ENCODE peak calls at places on chromosomes 11 and 22, in seven cellular contexts. K, T, E, X, L, I and A are unnamed samples.

GRCh38 chr22:39308614-39309363 is 10.6 kb downstream of the RPL3 start:
- DNase-seq in K (no peak), T (no peak), E (no peak), X (peak), L (peak), I (no peak), A (no peak)

GRCh38 chr11:33970984-33971466 is 79.1 kb upstream of the LMO2 start:
- DNase-seq in K (peak), T (peak), E (peak), X (peak), L (peak), I (no peak), A (no peak)

GRCh38 chr11:746289-747175 is 732 bp upstream of the TALDO1 start:
- DNase-seq in K (no peak), T (no peak), E (peak), X (peak), L (no peak), I (no peak), A (peak)

GRCh38 chr11:70900540-70900939 is 351.8 kb downstream of the SHANK2 start:
- DNase-seq in K (no peak), T (no peak), E (no peak), X (no peak), L (no peak), I (peak), A (no peak)

GRCh38 chr11:106468091-106468490 is 390.6 kb downstream of the AASDHPPT start:
- DNase-seq in K (no peak), T (no peak), E (no peak), X (peak), L (no peak), I (no peak), A (no peak)

GRCh38 chr11:69313992-69314391 is 20.0 kb downstream of the MYEOV start:
- DNase-seq in K (no peak), T (no peak), E (no peak), X (no peak), L (no peak), I (no peak), A (no peak)

GRCh38 chr11:123362941-123363340 is 67.1 kb upstream of the GRAMD1B start:
- DNase-seq in K (no peak), T (no peak), E (no peak), X (no peak), L (no peak), I (no peak), A (no peak)

GRCh38 chr11:112523477-112523876 is 262.8 kb upstream of the PLET1 start:
- DNase-seq in K (peak), T (no peak), E (peak), X (peak), L (peak), I (no peak), A (no peak)

GRCh38 chr11:61549662-61550568 is 31.0 kb downstream of the SYT7 start:
- DNase-seq in K (no peak), T (no peak), E (no peak), X (no peak), L (no peak), I (no peak), A (no peak)

GRCh38 chr22:42918500-42918899 is 61.4 kb upstream of the ARFGAP3 start:
- DNase-seq in K (no peak), T (no peak), E (no peak), X (no peak), L (no peak), I (peak), A (no peak)

GRCh38 chr11:112212290-112212689 is 13.9 kb upstream of the PTS start:
- DNase-seq in K (no peak), T (no peak), E (no peak), X (no peak), L (no peak), I (no peak), A (no peak)

GRCh38 chr11:120183701-120184141 is 27.1 kb upstream of the OAF start:
- DNase-seq in K (no peak), T (peak), E (no peak), X (no peak), L (peak), I (peak), A (peak)

GRCh38 chr11:56659755-56660154 is 3.7 kb upstream of the OR5AR1 start:
- DNase-seq in K (no peak), T (no peak), E (no peak), X (no peak), L (no peak), I (no peak), A (no peak)

GRCh38 chr11:12581923-12582322 is 92.3 kb upstream of the TEAD1 start:
- DNase-seq in K (no peak), T (no peak), E (no peak), X (peak), L (no peak), I (no peak), A (no peak)

GRCh38 chr22:38082986-38083710 is 836 bp downstream of the SLC16A8 start:
- DNase-seq in K (no peak), T (no peak), E (no peak), X (no peak), L (no peak), I (no peak), A (no peak)

GRCh38 chr11:12810497-12810896 is 136.3 kb downstream of the TEAD1 start:
- DNase-seq in K (no peak), T (no peak), E (no peak), X (peak), L (no peak), I (no peak), A (no peak)

GRCh38 chr11:128525411-128526243 is 61.7 kb downstream of the ETS1 start:
- DNase-seq in K (no peak), T (no peak), E (no peak), X (peak), L (no peak), I (no peak), A (no peak)

GRCh38 chr11:45919276-45919675 is 1.6 kb upstream of the PEX16 start:
- DNase-seq in K (no peak), T (no peak), E (no peak), X (no peak), L (no peak), I (peak), A (no peak)

GRCh38 chr11:105046898-105047579 is 1.9 kb upstream of the CARD16 start:
- DNase-seq in K (no peak), T (no peak), E (no peak), X (peak), L (no peak), I (no peak), A (no peak)

GRCh38 chr11:103055174-103055890 is 36.6 kb downstream of the DCUN1D5 start:
- DNase-seq in K (peak), T (no peak), E (no peak), X (peak), L (no peak), I (no peak), A (no peak)

GRCh38 chr22:37910863-37911262 is 4.8 kb downstream of the MICALL1 start:
- DNase-seq in K (no peak), T (no peak), E (no peak), X (no peak), L (no peak), I (no peak), A (no peak)

GRCh38 chr11:85256433-85256832 is 370.7 kb downstream of the DLG2 start:
- DNase-seq in K (no peak), T (no peak), E (no peak), X (no peak), L (no peak), I (no peak), A (no peak)

GRCh38 chr22:27620367-27621154 is 181.0 kb downstream of the MN1 start:
- DNase-seq in K (no peak), T (no peak), E (no peak), X (no peak), L (no peak), I (no peak), A (no peak)

GRCh38 chr11:47216141-47216798 is 1.5 kb downstream of the DDB2 start:
- DNase-seq in K (no peak), T (no peak), E (no peak), X (peak), L (peak), I (no peak), A (peak)

GRCh38 chr11:118607401-118608267 is at the start of gene PHLDB1:
- DNase-seq in K (peak), T (peak), E (peak), X (peak), L (peak), I (peak), A (peak)

GRCh38 chr11:14258177-14258935 is 100.6 kb downstream of the RRAS2 start:
- DNase-seq in K (no peak), T (no peak), E (no peak), X (peak), L (no peak), I (no peak), A (no peak)

GRCh38 chr11:36657610-36658225 is 59.7 kb upstream of the RAG2 start:
- DNase-seq in K (no peak), T (no peak), E (no peak), X (no peak), L (no peak), I (no peak), A (no peak)

GRCh38 chr11:16820324-16821092 is 82.1 kb downstream of the C11orf58 start:
- DNase-seq in K (peak), T (peak), E (peak), X (peak), L (peak), I (peak), A (peak)

GRCh38 chr11:69430566-69430965 is 50.9 kb upstream of the LINC01488 start:
- DNase-seq in K (no peak), T (no peak), E (no peak), X (no peak), L (no peak), I (no peak), A (no peak)

GRCh38 chr11:108025387-108026080 is 16.8 kb downstream of the CUL5 start:
- DNase-seq in K (no peak), T (no peak), E (no peak), X (no peak), L (no peak), I (no peak), A (no peak)

GRCh38 chr11:108032800-108033199 is 24.1 kb downstream of the CUL5 start:
- DNase-seq in K (no peak), T (no peak), E (no peak), X (no peak), L (no peak), I (no peak), A (no peak)

DNA sequence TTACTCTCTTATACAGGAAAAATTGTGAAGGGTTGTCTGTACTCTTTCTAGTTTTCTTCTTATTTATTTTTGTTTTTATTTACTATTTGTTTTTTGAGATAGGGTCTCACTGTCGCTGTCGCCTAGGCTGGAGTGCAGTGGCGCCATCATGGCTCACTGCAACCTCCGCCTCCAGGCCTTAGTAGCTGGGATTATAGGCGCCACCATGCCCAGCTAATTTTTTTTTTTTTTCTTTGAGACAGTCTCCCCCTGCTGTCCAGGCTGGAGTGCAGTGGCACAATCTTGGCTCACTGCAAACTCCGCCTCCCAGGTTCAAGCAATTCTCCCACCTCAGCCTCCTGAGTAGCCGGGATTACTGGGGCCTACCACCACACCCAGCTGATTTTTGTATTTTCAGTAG is 18.4 kb downstream of the CUL5 start:
- DNase-seq in K (no peak), T (no peak), E (no peak), X (no peak), L (no peak), I (no peak), A (no peak)
- TF ChIP-seq CTCF in K (no peak), T (no peak), E (peak), X (no peak), L (no peak), I (no peak), A (no peak)

DNA sequence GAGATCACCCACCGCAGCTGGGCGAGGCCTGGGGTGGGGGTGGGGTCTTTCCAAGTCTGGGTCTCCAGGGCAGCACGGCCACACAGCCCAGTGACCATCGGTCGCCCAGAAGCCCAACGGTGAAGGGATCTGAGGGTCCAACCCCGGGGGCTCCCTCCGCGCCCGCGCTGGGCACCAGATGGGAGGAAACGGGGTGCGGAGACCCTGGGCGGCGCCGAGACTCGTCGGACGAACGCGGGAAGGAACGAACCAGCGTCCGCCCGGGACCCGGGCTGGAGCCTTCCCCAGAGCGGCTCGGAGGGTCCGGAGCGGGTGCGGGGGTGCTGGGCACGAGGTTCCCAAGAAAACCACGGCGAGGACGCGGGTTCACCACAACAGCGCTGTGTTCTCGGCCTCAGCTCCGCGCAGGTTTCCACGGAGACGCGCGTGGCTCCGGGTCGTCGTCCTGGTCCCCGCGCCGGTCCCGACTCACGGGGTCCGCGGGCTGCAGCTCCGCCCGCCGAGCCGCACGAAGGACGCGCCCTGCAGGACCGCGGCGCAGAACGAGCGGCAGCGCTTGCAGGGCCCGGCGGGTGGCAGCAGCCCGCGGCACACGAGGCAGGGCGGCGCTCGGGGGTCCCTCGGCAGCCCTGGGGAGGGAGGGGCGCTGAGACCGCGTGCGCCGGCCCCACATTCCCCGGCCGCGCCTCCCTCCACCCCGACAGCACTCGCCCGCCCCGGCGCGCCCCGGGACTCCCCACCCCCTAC is 2.3 kb upstream of the IL17REL start:
- DNase-seq in K (peak), T (no peak), E (no peak), X (no peak), L (no peak), I (peak), A (no peak)
- TF ChIP-seq CTCF in K (no peak), T (no peak), E (no peak), X (no peak), L (no peak), I (no peak), A (no peak)

DNA sequence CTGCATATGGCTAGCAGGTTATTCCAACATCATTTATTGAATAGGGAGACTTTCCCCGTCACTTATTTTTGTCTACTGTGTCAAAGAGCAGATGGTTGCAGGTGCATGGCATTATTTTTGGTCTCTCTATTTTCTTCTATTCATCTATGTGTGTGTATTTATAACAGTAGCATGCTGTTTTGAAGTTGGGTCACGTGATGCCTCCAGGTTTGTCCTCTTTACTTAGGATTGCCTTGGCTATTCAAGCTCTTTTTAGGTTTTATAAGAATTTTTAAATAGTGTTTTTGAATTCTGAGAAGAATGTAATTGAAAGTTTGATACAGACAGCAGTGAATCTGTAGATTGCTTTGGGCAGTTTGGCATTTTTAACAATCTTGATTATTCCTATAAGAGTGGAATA is 770.6 kb downstream of the CNTN5 start:
- DNase-seq in K (no peak), T (no peak), E (no peak), X (no peak), L (no peak), I (no peak), A (no peak)
- TF ChIP-seq CTCF in K (no peak), T (no peak), E (no peak), X (no peak), L (no peak), I (no peak), A (no peak)

GRCh38 chr11:115701284-115701875 is 197.2 kb upstream of the CADM1 start:
- DNase-seq in K (no peak), T (no peak), E (no peak), X (no peak), L (no peak), I (no peak), A (no peak)
- TF ChIP-seq CTCF in K (no peak), T (no peak), E (no peak), X (no peak), L (no peak), I (no peak), A (no peak)

GRCh38 chr11:121418625-121419114 is 33.4 kb upstream of the SORL1 start:
- DNase-seq in K (no peak), T (no peak), E (no peak), X (no peak), L (no peak), I (no peak), A (peak)

GRCh38 chr11:121420398-121420797 is 31.7 kb upstream of the SORL1 start:
- DNase-seq in K (no peak), T (no peak), E (no peak), X (no peak), L (no peak), I (no peak), A (no peak)

GRCh38 chr11:121419839-121420238 is 32.3 kb upstream of the SORL1 start:
- DNase-seq in K (no peak), T (no peak), E (no peak), X (no peak), L (no peak), I (no peak), A (no peak)

GRCh38 chr11:121422675-121423074 is 29.4 kb upstream of the SORL1 start:
- DNase-seq in K (no peak), T (no peak), E (no peak), X (no peak), L (no peak), I (no peak), A (no peak)

DNA sequence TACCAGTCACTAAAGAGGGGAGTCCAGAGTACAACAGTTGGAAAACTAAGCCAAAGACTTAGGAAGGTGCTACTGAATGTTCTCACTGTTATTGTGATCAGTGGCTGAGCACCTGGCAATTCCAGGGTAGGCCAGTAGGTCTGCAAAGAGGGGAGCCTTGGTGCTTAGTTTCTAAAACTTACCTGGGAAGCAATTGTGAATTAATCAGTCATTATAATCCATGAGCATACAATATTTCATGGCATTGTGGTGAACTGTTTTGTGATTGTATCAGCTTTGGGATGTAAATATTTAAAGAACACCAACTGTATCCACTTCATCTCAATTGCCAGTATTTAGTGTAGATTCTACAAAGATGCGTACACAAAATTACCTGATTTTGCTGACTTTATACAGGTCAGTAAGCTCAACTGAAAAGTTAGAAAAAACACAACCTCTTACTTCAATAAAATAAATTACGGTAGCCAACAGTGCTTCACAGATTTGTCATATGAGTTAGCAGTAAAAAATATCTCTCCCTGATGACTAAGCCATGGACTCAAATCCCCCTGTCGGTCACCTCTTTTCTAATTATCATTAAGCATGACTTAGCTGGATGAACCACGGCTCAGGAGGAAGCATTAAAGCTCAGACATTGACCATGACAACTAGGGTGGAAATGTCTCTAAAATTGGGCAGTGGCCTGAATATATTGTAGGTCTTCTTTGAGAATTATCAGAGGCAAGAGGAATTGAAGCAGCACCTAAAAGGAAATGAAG is 30.8 kb upstream of the SORL1 start:
- DNase-seq in K (no peak), T (no peak), E (no peak), X (no peak), L (no peak), I (no peak), A (no peak)
- TF ChIP-seq CTCF in K (no peak), T (peak), E (no peak), X (no peak), L (no peak), I (no peak), A (no peak)

GRCh38 chr22:19471572-19471971 is 7.4 kb downstream of the UFD1 start:
- DNase-seq in K (no peak), T (no peak), E (no peak), X (no peak), L (no peak), I (no peak), A (no peak)

GRCh38 chr22:19470010-19470409 is 9.0 kb downstream of the UFD1 start:
- DNase-seq in K (no peak), T (no peak), E (no peak), X (no peak), L (no peak), I (no peak), A (no peak)

GRCh38 chr22:19472233-19472632 is 6.8 kb downstream of the UFD1 start:
- DNase-seq in K (no peak), T (no peak), E (no peak), X (no peak), L (no peak), I (no peak), A (no peak)

GRCh38 chr22:19476023-19476422 is 3.0 kb downstream of the UFD1 start:
- DNase-seq in K (no peak), T (no peak), E (no peak), X (no peak), L (no peak), I (no peak), A (no peak)

DNA sequence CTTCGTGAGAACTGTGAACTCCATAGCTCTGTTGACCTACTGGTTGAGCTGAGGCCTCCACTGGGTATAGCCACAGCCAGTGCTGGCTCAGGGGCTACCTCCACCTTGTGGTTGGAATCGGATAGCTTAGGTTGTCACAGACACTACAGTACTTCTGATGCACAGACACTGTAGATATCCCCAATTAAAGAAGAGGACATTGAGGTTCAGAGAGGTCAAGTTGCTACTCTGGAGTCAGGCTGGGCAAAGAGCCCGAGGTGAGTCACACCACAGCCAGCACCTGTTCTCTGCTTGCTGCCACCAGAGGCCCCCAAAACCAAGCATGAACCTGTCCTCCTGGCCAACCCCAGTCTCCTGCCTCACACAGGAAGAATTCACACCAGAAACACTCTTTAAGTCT is 5.4 kb downstream of the UFD1 start:
- DNase-seq in K (no peak), T (no peak), E (no peak), X (peak), L (no peak), I (no peak), A (no peak)
- TF ChIP-seq CTCF in K (no peak), T (no peak), E (peak), X (no peak), L (no peak), I (no peak), A (no peak)

DNA sequence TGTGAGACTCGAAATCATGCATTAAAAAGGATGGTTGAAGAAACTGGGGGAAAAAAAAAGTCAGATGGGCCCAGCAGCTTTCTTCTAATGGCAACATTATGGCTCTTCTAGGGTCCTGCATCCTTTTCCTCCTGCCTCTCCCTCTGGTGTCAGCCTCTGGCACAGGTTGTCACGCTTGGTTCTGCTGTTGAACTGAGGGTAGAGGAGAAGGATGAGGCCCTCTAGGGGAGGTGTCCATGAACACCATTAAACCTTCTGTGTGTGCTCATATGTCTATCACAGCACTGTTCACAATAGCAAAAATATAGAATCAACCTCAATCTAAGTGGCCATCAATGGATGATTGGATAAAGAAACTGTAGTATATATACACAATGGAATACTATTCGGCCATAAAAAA is 36.0 kb downstream of the BUD13 start:
- DNase-seq in K (no peak), T (no peak), E (no peak), X (no peak), L (no peak), I (no peak), A (no peak)
- TF ChIP-seq CTCF in K (no peak), T (no peak), E (no peak), X (no peak), L (no peak), I (no peak), A (no peak)